ENCODE peak calls at places on chromosomes 7 and 10, in ten cellular contexts. Y is spleen, G is body of pancreas, L is breast epithelium, J is A549, M is stomach, C is prostate gland, H is tibial nerve, R is HCT116, B is endothelial cell of umbilical vein. Z is an unnamed sample.
A peak's percentile ranks its signal among the peaks of the same experiment; 100 is the strongest.

GRCh38 chr10:124589491-124590006 is 127.9 kb downstream of the LHPP start:
- DNase-seq in C (peak; percentile 62), B (no peak), R (no peak), L (no peak), G (peak; percentile 74), J (no peak), H (no peak), Y (peak; percentile 71), M (peak; percentile 73), Z (peak; percentile 48)

GRCh38 chr10:86370006-86370585 is 3.5 kb upstream of the GRID1 start:
- DNase-seq in J (no peak), M (no peak), R (no peak), C (no peak), G (peak; percentile 2), Y (peak; percentile 61), B (no peak), H (no peak), L (no peak), Z (peak; percentile 5)

GRCh38 chr10:95308389-95309302 is 17.8 kb upstream of the PDLIM1 start:
- DNase-seq in R (peak; percentile 75), B (peak; percentile 90), Y (no peak), L (peak; percentile 80), M (peak; percentile 94), C (peak; percentile 86), H (peak; percentile 87), G (peak; percentile 92), J (peak; percentile 62), Z (peak; percentile 90)

GRCh38 chr10:789831-790701 is 100.6 kb upstream of the DIP2C start:
- DNase-seq in M (peak; percentile 49), R (no peak), G (no peak), L (no peak), C (no peak), B (no peak), J (no peak), H (no peak), Y (no peak), Z (no peak)

GRCh38 chr7:7156663-7157062 is 25.7 kb upstream of the C1GALT1 start:
- DNase-seq in Y (no peak), H (no peak), L (no peak), J (no peak), G (no peak), R (no peak), M (no peak), C (no peak), B (no peak), Z (no peak)

GRCh38 chr10:123213192-123213591 is 59.0 kb downstream of the BUB3 start:
- DNase-seq in B (no peak), R (no peak), J (no peak), G (no peak), L (no peak), M (no peak), C (no peak), Y (no peak), H (no peak), Z (no peak)

GRCh38 chr7:28986723-28987122 is 28.6 kb upstream of the TRIL start:
- DNase-seq in R (no peak), M (no peak), Y (no peak), C (no peak), J (no peak), B (no peak), G (no peak), L (no peak), H (peak; percentile 43), Z (no peak)

GRCh38 chr10:99345350-99345749 is 16.2 kb downstream of the CNNM1 start:
- DNase-seq in H (no peak), C (no peak), B (no peak), R (no peak), M (no peak), G (no peak), Y (no peak), L (no peak), J (peak; percentile 44), Z (no peak)

GRCh38 chr7:103074519-103075336 is at the start of the genes ARMC10 and FBXL13:
- DNase-seq in Y (peak; percentile 98), L (peak; percentile 85), H (peak; percentile 81), J (peak; percentile 91), C (peak; percentile 87), B (peak; percentile 95), M (peak; percentile 89), G (peak; percentile 90), R (peak; percentile 81), Z (peak; percentile 92)

GRCh38 chr7:103077318-103077717 is 2.4 kb downstream of the ARMC10 start:
- DNase-seq in J (no peak), R (no peak), G (no peak), C (no peak), M (no peak), B (no peak), H (no peak), L (no peak), Y (no peak), Z (no peak)

GRCh38 chr7:103073989-103074518 is 542 bp downstream of the FBXL13 start:
- DNase-seq in G (peak; percentile 59), Y (no peak), L (no peak), R (no peak), H (peak; percentile 6), M (peak; percentile 55), C (no peak), J (no peak), B (no peak), Z (no peak)

GRCh38 chr7:103076767-103077166 is 1.8 kb downstream of the ARMC10 start:
- DNase-seq in L (no peak), B (no peak), C (no peak), R (no peak), J (no peak), M (no peak), Y (no peak), G (no peak), H (no peak), Z (no peak)

DNA sequence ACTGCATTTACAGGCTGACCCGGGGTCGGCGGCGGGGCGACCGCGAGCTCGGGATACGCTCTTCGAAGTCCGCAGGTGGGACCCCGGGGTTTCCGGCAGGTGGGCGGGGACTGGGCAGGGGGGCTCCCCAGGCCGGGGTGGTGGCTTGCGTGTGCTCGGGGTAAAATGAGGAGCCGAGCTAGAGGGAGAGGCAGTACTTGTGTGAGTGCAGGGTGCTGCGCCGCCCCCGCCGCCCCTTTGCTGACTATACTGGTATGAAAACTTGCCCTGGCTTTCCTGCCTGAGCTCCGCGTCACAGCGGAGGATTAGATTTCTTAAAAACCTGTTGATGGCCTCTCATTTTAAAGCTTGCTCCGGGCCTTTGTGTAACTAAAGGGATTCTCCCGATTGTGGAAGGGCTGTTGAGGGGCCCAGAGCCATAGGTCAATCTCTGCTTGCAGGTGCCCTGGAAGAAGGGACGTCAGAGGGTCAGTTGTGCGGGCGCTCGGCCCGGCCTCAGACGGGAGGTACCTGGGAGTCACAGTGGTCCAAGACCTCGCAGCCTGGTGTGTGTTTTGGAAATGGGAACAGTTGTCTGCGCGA is 488 bp downstream of the ARMC10 start:
- DNase-seq in M (peak; percentile 58), B (peak; percentile 63), H (peak; percentile 31), J (peak; percentile 15), G (peak; percentile 60), Y (peak; percentile 94), C (peak; percentile 39), L (peak; percentile 48), R (no peak), Z (peak; percentile 65)
- TF ChIP-seq POLR2A in M (no peak), B (no peak), H (no peak), J (no peak), G (no peak), Y (no peak), C (peak; percentile 6), L (no peak), R (no peak), Z (no peak)

DNA sequence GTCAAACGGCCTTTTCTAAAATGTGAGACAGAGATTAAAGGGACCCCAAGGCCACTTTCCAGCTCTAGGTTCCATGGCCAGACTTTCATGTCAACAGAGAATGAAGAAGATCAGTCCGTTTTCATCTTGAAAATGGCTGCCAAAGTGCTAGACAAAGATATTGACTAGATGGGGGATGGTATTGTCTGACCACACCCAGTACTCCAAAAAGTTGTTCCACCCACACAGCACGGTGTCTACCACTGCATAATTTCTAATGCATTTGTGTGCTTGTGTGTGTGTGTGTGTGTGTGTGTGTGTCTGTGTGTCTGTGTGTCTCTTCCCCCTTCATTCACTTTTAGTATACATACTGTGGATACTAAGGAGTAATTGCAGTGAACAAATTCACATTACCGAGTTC is 1.3 kb downstream of the COL1A2 start:
- DNase-seq in C (no peak), R (no peak), M (no peak), H (peak; percentile 47), L (no peak), Y (no peak), G (no peak), J (no peak), B (no peak), Z (no peak)
- H3K27ac ChIP-seq in C (peak overlapping the region; percentile 77), R (no peak overlapping the region), M (peak overlapping the region; percentile 86), H (peak overlapping the region; percentile 90), L (peak overlapping the region; percentile 73), Y (peak overlapping the region; percentile 81), G (peak overlapping the region; percentile 38), J (no peak overlapping the region), B (no peak overlapping the region), Z (peak overlapping the region; percentile 75)

GRCh38 chr7:129642871-129643515 is 31.5 kb downstream of the NRF1 start:
- DNase-seq in L (no peak), H (no peak), Y (no peak), C (no peak), R (no peak), B (no peak), J (no peak), G (no peak), M (no peak), Z (no peak)
- H3K4me3 ChIP-seq in L (no peak overlapping the region), H (no peak overlapping the region), Y (no peak overlapping the region), C (no peak overlapping the region), R (no peak overlapping the region), B (no peak overlapping the region), J (no peak overlapping the region), G (no peak overlapping the region), M (no peak overlapping the region), Z (no peak overlapping the region)

GRCh38 chr10:132584081-132584480 is 46.5 kb downstream of the INPP5A start:
- DNase-seq in C (no peak), Y (no peak), J (no peak), L (no peak), M (no peak), R (no peak), B (no peak), G (no peak), H (no peak), Z (no peak)

GRCh38 chr10:132580617-132581016 is 43.0 kb downstream of the INPP5A start:
- DNase-seq in C (no peak), H (no peak), B (no peak), M (no peak), L (no peak), Y (no peak), R (no peak), G (no peak), J (no peak), Z (no peak)

GRCh38 chr10:132585732-132586722 is 48.4 kb downstream of the INPP5A start:
- DNase-seq in Y (peak; percentile 87), G (no peak), H (no peak), L (no peak), C (no peak), J (no peak), R (no peak), M (no peak), B (no peak), Z (peak; percentile 52)

GRCh38 chr10:132580157-132580556 is 42.6 kb downstream of the INPP5A start:
- DNase-seq in G (no peak), M (no peak), H (no peak), L (no peak), Y (no peak), J (no peak), B (no peak), C (no peak), R (no peak), Z (no peak)

DNA sequence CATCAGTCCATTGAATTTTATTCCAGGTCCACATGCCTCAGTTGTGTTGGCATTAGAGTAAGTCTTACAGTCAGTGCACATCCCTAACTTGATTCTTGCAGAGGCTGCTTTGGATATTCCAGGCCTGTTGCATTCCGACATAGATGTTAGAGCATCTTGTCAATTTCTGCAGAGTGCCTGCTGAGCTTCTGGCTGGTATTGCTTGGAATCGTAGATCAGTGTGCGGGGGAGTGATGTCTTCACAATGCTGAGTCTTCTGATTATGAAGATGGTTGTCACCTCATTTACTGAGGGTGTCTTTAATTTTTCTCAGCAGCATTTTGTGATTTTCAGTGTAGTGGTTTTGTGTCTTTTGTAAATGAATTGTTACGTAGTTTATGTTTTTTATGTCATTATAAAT is 45.2 kb downstream of the INPP5A start:
- DNase-seq in C (no peak), R (no peak), M (no peak), L (no peak), G (no peak), B (no peak), Y (no peak), J (no peak), H (no peak), Z (no peak)
- TF ChIP-seq POLR2A in C (no peak), R (no peak), M (no peak), L (no peak), G (no peak), B (no peak), Y (no peak), J (no peak), H (no peak), Z (no peak)

Z was measured in adrenal gland.